ENCODE peak calls at places on chromosome 15, in four cellular contexts. Y is CD8-positive, alpha-beta T cell; Z is Calu3; C is dorsolateral prefrontal cortex. G is an unnamed sample.

GRCh38 chr15:68552773-68553172 is 26.0 kb upstream of the CORO2B start:
- DNase-seq in Y (no peak), Z (no peak), C (peak; percentile 90), G (no peak)

GRCh38 chr15:68430471-68431036 is 1.4 kb downstream of the ITGA11 start:
- DNase-seq in Y (no peak), Z (no peak), C (no peak), G (no peak)

GRCh38 chr15:62672268-62672667 is 370.3 kb upstream of the TPM1 start:
- DNase-seq in Y (no peak), Z (no peak), C (no peak), G (no peak)

GRCh38 chr15:51044037-51044712 is 50.5 kb downstream of the TNFAIP8L3 start:
- DNase-seq in Y (no peak), Z (no peak), C (no peak), G (no peak)

GRCh38 chr15:31212956-31213694 is 111.6 kb upstream of the TRPM1 start:
- DNase-seq in Y (no peak), Z (no peak), C (no peak), G (no peak)

GRCh38 chr15:80564056-80564455 is 131.1 kb upstream of the ABHD17C start:
- DNase-seq in Y (no peak), Z (no peak), C (no peak), G (no peak)

GRCh38 chr15:52103217-52104207 is 9.1 kb downstream of the BCL2L10 start:
- DNase-seq in Y (no peak), Z (peak; percentile 32), C (peak; percentile 47), G (no peak)

GRCh38 chr15:65804252-65804931 is 12.3 kb upstream of the DENND4A start:
- DNase-seq in Y (no peak), Z (no peak), C (no peak), G (no peak)

GRCh38 chr15:65731926-65732325 is 60.2 kb downstream of the DENND4A start:
- DNase-seq in Y (no peak), Z (no peak), C (no peak), G (no peak)

GRCh38 chr15:83445653-83446052 is 1.5 kb upstream of the SH3GL3 start:
- DNase-seq in Y (no peak), Z (no peak), C (no peak), G (no peak)

GRCh38 chr15:25690673-25691543 is 172.2 kb downstream of the ATP10A start:
- DNase-seq in Y (no peak), Z (no peak), C (no peak), G (no peak)

GRCh38 chr15:62444104-62445027 is 279.3 kb upstream of the C2CD4B start:
- DNase-seq in Y (no peak), Z (no peak), C (no peak), G (no peak)

GRCh38 chr15:92979011-92979701 is 79.0 kb downstream of the CHD2 start:
- DNase-seq in Y (no peak), Z (peak; percentile 19), C (no peak), G (no peak)

GRCh38 chr15:38854506-38854905 is 289.9 kb upstream of the RASGRP1 start:
- DNase-seq in Y (no peak), Z (no peak), C (no peak), G (no peak)

GRCh38 chr15:38859574-38859973 is 295.0 kb upstream of the RASGRP1 start:
- DNase-seq in Y (no peak), Z (no peak), C (no peak), G (no peak)

GRCh38 chr15:38857814-38858213 is 293.2 kb upstream of the RASGRP1 start:
- DNase-seq in Y (no peak), Z (no peak), C (no peak), G (no peak)

DNA sequence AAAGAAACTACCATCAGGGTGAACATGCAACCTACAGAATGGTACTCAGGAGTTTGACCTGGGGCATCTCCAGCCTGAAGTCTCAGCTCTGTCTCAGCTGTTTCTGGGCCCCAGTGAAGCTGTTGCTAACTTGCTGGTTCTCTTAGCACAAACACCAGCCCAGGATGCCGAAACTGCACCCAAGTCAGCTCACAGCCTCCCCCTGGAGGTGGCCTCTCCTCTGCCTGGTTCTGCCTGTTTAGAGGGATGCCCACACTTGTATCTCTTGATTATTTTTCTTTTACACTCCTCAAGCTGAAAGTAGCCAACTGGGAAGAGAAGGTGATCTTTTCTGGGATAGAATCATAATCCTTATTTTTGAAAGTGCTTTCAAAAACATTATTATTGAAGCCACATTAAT is 289.0 kb upstream of the RASGRP1 start:
- DNase-seq in Y (peak; percentile 16), Z (peak; percentile 34), C (no peak), G (peak; percentile 7)
- TF ChIP-seq CTCF in Y (no peak), Z (no peak), C (no peak), G (peak; percentile 27)

DNA sequence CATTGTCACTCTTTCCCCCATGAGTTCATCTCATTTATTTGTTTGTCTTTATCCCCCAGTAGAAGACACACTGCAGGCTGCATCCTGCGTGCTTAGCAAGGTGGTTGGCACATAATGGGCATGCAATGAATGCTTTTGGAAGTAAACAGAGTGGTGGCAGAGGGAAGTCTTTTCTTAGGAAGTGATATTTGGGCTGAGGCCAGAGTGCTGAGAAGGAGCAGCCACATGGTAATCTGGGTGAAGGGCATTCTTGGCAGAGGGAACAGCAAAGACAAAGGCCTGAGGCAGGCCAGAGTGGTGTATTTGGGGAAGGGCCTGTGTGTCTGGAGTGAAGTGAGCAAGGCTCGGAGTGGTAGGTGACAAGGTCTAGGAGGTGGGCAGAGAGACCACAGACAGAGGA is 17.7 kb upstream of the ADAMTS7 start:
- DNase-seq in Y (no peak), Z (no peak), C (no peak), G (no peak)
- TF ChIP-seq CTCF in Y (no peak), Z (no peak), C (no peak), G (no peak)

DNA sequence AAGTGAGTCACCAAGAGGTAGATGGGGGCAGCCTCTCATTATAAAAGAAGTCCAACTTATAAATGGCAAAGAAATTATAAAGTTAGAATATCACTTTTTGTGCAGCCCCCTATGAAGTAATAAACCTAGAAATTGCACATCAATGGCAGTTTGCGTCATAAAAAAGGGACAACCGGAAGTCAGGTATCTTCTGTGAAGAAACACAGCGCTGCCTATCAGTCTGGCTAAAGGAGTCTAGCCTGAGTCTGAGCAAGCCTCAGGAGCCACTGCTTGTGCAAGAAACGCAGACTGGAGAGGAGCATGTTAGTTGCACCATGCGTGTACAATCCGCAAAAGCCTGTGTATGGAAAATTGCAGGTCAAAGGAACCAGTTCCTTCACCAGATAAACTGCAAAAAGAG is 178.4 kb downstream of the ARRDC4 start:
- DNase-seq in Y (no peak), Z (no peak), C (no peak), G (peak; percentile 66)
- TF ChIP-seq CTCF in Y (no peak), Z (no peak), C (no peak), G (no peak)

GRCh38 chr15:74655424-74655823 is 39.8 kb downstream of the CLK3 start:
- DNase-seq in Y (no peak), Z (no peak), C (no peak), G (no peak)

GRCh38 chr15:74656935-74657535 is 38.8 kb downstream of the EDC3 start:
- DNase-seq in Y (no peak), Z (no peak), C (no peak), G (no peak)

GRCh38 chr15:74653426-74654082 is 37.9 kb downstream of the CLK3 start:
- DNase-seq in Y (no peak), Z (peak; percentile 68), C (no peak), G (no peak)

GRCh38 chr15:74662064-74662860 is 33.6 kb downstream of the EDC3 start:
- DNase-seq in Y (no peak), Z (no peak), C (no peak), G (no peak)

DNA sequence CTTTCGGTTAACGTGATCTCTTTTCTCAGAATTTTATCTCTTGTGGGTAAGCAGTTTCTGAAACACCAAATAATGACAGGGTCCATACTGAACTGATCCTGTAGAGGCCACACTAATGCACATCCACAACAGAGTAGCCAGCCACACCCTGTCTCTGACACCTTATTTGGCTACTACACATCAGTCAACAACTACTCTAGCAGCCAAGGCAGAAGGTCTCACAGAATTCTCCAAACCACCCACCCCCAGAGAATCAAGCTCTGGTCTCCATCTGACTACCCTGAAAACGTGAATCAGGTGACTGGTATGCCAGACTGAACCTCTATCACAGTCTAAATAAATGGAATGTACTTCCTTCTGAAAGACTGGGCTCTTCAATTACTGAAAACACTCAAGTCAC is 38.0 kb downstream of the EDC3 start:
- DNase-seq in Y (no peak), Z (peak; percentile 36), C (no peak), G (no peak)
- TF ChIP-seq CTCF in Y (no peak), Z (no peak), C (no peak), G (no peak)

DNA sequence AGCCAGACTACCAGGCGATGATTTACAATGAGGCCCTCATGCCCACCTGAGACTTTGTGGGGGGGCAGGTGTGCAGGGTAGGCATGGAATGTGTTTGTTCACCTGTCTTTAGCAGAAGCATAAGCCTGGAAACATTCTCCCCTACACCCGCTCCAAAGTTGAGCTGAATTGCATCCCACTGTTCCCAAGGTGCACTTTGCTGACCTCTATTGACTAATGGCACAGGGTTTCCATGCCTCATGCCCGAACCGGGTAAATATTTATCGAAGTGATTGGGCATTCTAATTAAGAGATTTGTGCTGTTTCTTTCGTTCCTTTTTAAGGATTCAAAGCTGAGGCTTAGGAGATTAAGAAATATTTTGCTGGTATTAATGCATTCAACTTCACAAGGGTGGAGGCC is 6.5 kb upstream of the TLE3 start:
- DNase-seq in Y (no peak), Z (no peak), C (no peak), G (no peak)
- TF ChIP-seq CTCF in Y (no peak), Z (no peak), C (no peak), G (no peak)

GRCh38 chr15:57580866-57581265 is 10.8 kb upstream of the MYZAP start:
- DNase-seq in Y (no peak), Z (peak; percentile 19), C (no peak), G (no peak)
- TF ChIP-seq CTCF in Y (no peak), Z (no peak), C (no peak), G (no peak)

GRCh38 chr15:99961011-99961441 is 227.8 kb upstream of the LYSMD4 start:
- DNase-seq in Y (no peak), Z (no peak), C (peak; percentile 42), G (no peak)
- TF ChIP-seq CTCF in Y (no peak), Z (no peak), C (peak; percentile 46), G (peak; percentile 30)

DNA sequence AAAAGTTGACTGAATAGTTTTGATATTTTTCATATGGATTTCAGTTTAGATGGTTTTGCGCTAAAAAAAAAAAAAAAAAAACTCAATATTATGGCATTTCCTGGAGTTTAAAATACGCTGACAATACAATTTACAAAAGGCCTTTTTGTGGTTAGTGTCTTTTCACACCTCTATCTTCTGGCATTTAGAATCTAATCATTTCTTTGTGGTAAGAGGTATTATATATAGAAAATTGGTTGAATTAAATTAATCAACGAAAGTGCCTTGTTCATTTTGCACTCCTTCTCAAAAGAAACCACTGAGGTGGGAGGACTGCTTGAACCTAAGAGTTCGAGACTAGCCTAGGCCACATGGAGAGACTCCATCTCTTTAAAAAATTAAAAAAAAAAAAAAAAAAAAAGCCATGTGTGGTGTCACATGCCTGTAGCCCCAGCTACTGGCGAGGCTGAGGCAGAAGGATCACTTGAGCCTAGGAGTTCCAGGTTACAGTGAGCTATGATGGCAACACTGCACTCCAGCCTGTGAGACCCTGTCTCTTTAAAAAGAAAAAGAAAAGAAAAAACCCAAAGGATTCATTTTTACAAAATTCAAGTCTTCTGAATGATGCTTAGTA is 90.0 kb upstream of the ICE2 start:
- DNase-seq in Y (no peak), Z (no peak), C (no peak), G (no peak)
- TF ChIP-seq CTCF in Y (no peak), Z (no peak), C (no peak), G (no peak)

GRCh38 chr15:95888762-95889161 is 441.7 kb upstream of the NR2F2 start:
- DNase-seq in Y (no peak), Z (no peak), C (no peak), G (no peak)
- TF ChIP-seq CTCF in Y (no peak), Z (no peak), C (no peak), G (no peak)

G was measured in DND-41.